ENCODE peak calls at places on chromosomes 3 and 15, in six cellular contexts. J is fibroblast of lung; A is cardiac muscle cell; X is CD8-positive, alpha-beta T cell; T is heart left ventricle; V is IMR-90. R is an unnamed sample.
A peak's percentile ranks its signal among the peaks of the same experiment; 100 is the strongest.

GRCh38 chr3:33722186-33722585 is 4.1 kb upstream of the CLASP2 start:
- DNase-seq in J (no peak), A (no peak), X (no peak), T (no peak), V (peak; percentile 20), R (no peak)

GRCh38 chr15:83846847-83847246 is 192.9 kb downstream of the ADAMTSL3 start:
- DNase-seq in J (peak; percentile 96), A (no peak), X (no peak), T (no peak), V (peak; percentile 94), R (no peak)

GRCh38 chr3:184907941-184908649 is 96.1 kb downstream of the VPS8 start:
- DNase-seq in J (no peak), A (no peak), X (no peak), T (peak; percentile 38), V (no peak), R (no peak)

GRCh38 chr3:24830230-24831152 is 335.8 kb upstream of the THRB start:
- DNase-seq in J (no peak), A (peak; percentile 34), X (no peak), T (no peak), V (no peak), R (no peak)

GRCh38 chr15:40787344-40787841 is 17.6 kb downstream of the C15orf62 start:
- DNase-seq in J (peak; percentile 57), A (no peak), X (no peak), T (no peak), V (peak; percentile 62), R (peak; percentile 82)

GRCh38 chr3:13532661-13533060 is 16.3 kb upstream of the FBLN2 start:
- DNase-seq in J (no peak), A (no peak), X (no peak), T (no peak), V (no peak), R (no peak)

GRCh38 chr3:46477145-46477544 is 12.4 kb upstream of the LTF start:
- DNase-seq in J (no peak), A (no peak), X (no peak), T (no peak), V (no peak), R (peak; percentile 7)

GRCh38 chr3:70989174-70989573 is 594.4 kb downstream of the FOXP1 start:
- DNase-seq in J (peak; percentile 73), A (no peak), X (no peak), T (no peak), V (peak; percentile 75), R (no peak)

GRCh38 chr15:90141646-90142045 is 39.4 kb upstream of the IDH2 start:
- DNase-seq in J (peak; percentile 35), A (no peak), X (no peak), T (no peak), V (peak; percentile 66), R (no peak)

GRCh38 chr3:46705751-46706572 is 4.8 kb downstream of the TMIE start:
- DNase-seq in J (peak; percentile 57), A (no peak), X (no peak), T (no peak), V (peak; percentile 59), R (no peak)

GRCh38 chr3:107431298-107432012 is 54.2 kb downstream of the CCDC54 start:
- DNase-seq in J (peak; percentile 70), A (peak; percentile 69), X (peak; percentile 7), T (peak; percentile 82), V (peak; percentile 50), R (peak; percentile 88)

GRCh38 chr3:34876997-34877396 is 762.3 kb upstream of the ARPP21 start:
- DNase-seq in J (no peak), A (no peak), X (no peak), T (no peak), V (no peak), R (no peak)

GRCh38 chr3:117252208-117252607 is 542.6 kb downstream of the TUSC7 start:
- DNase-seq in J (no peak), A (no peak), X (no peak), T (no peak), V (peak; percentile 1), R (no peak)

GRCh38 chr3:161559177-161559998 is 62.8 kb downstream of the OTOL1 start:
- DNase-seq in J (peak; percentile 63), A (peak; percentile 73), X (no peak), T (no peak), V (peak; percentile 9), R (no peak)

GRCh38 chr3:49283997-49284396 is 7.0 kb upstream of the C3orf62 start:
- DNase-seq in J (no peak), A (no peak), X (no peak), T (no peak), V (no peak), R (no peak)

GRCh38 chr3:129576514-129577345 is 29.7 kb downstream of the PLXND1 start:
- DNase-seq in J (no peak), A (no peak), X (peak; percentile 57), T (peak; percentile 75), V (no peak), R (peak; percentile 63)

GRCh38 chr3:97817965-97818364 is 3.8 kb upstream of the CRYBG3 start:
- DNase-seq in J (no peak), A (no peak), X (no peak), T (no peak), V (no peak), R (no peak)

GRCh38 chr15:36026627-36027026 is 480.7 kb upstream of the DPH6 start:
- DNase-seq in J (no peak), A (no peak), X (no peak), T (no peak), V (no peak), R (no peak)

GRCh38 chr3:13951184-13951583 is 71.3 kb upstream of the WNT7A start:
- DNase-seq in J (no peak), A (no peak), X (no peak), T (no peak), V (no peak), R (no peak)

GRCh38 chr3:187750041-187750512 is 4.8 kb upstream of the BCL6 start:
- DNase-seq in J (peak; percentile 61), A (peak; percentile 74), X (no peak), T (peak; percentile 51), V (peak; percentile 42), R (peak; percentile 75)

GRCh38 chr3:118077332-118077731 is 957.3 kb downstream of the IGSF11 start:
- DNase-seq in J (no peak), A (no peak), X (no peak), T (no peak), V (no peak), R (no peak)

GRCh38 chr3:21889166-21889565 is 138.2 kb upstream of the ZNF385D start:
- DNase-seq in J (no peak), A (no peak), X (no peak), T (no peak), V (no peak), R (no peak)

GRCh38 chr3:16484216-16484615 is 29.3 kb downstream of the RFTN1 start:
- DNase-seq in J (peak; percentile 98), A (no peak), X (no peak), T (no peak), V (peak; percentile 99), R (no peak)

GRCh38 chr3:52682016-52682415 is 3.7 kb downstream of the PBRM1 start:
- DNase-seq in J (peak; percentile 94), A (peak; percentile 27), X (no peak), T (no peak), V (peak; percentile 85), R (no peak)
- TF ChIP-seq CTCF in J (no peak), A (peak; percentile 25), X (no peak), T (no peak), V (peak; percentile 33), R (no peak)

DNA sequence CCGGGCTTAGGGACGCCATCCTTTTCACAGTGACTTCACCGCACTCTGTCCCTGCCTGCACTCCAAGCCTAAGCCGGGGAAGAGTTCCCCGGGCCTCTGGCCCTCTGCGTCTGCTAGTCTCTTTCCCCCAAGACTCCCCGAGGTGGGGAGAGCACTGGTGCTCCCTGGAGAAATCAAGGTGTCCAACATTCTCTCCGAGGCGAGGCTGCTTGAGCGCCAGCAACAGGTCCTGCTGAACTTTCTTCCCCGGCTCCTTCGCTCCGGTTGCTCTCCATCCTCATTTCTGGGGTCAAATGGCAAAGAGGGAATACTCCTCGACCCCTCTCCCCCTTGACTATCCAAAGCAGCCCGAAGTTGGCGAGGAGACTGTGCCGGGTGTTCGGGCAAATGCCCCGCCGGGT is 28.9 kb downstream of the NR2F2 start:
- DNase-seq in J (no peak), A (no peak), X (no peak), T (no peak), V (no peak), R (no peak)
- H3K4me3 ChIP-seq in J (peak overlapping the region; percentile 66), A (no peak overlapping the region), X (no peak overlapping the region), T (no peak overlapping the region), V (no peak overlapping the region), R (no peak overlapping the region)

DNA sequence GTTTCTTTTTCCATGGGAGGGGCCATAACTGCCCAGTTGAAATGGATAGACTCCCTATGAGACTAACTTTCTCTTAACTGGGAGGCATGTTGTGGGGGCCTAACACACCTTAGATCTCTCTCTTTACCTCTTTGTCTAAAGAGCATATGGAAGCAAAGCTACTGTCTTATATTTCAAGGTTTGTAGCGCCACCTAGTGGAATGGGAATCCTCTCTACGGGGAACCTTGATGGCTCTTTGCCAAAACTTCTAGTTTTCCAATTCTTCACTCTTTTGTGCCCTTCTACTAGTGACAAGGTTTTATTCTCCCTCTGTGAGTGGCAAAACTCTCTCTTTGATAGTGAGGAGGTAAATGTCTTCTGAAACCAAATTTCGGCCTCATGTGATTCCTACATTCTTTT is 1030.4 kb upstream of the CADM2 start:
- DNase-seq in J (peak; percentile 27), A (peak; percentile 33), X (no peak), T (no peak), V (no peak), R (no peak)
- TF ChIP-seq CTCF in J (no peak), A (no peak), X (no peak), T (peak; percentile 8), V (no peak), R (no peak)

GRCh38 chr3:152290374-152290773 is 21.6 kb downstream of the MBNL1 start:
- DNase-seq in J (no peak), A (no peak), X (no peak), T (no peak), V (no peak), R (no peak)

GRCh38 chr3:152285509-152285908 is 16.8 kb downstream of the MBNL1 start:
- DNase-seq in J (no peak), A (no peak), X (no peak), T (no peak), V (no peak), R (no peak)

GRCh38 chr3:152284906-152285305 is 16.2 kb downstream of the MBNL1 start:
- DNase-seq in J (no peak), A (no peak), X (no peak), T (no peak), V (no peak), R (no peak)

GRCh38 chr3:152289708-152290107 is 21.0 kb downstream of the MBNL1 start:
- DNase-seq in J (no peak), A (no peak), X (no peak), T (no peak), V (no peak), R (no peak)

DNA sequence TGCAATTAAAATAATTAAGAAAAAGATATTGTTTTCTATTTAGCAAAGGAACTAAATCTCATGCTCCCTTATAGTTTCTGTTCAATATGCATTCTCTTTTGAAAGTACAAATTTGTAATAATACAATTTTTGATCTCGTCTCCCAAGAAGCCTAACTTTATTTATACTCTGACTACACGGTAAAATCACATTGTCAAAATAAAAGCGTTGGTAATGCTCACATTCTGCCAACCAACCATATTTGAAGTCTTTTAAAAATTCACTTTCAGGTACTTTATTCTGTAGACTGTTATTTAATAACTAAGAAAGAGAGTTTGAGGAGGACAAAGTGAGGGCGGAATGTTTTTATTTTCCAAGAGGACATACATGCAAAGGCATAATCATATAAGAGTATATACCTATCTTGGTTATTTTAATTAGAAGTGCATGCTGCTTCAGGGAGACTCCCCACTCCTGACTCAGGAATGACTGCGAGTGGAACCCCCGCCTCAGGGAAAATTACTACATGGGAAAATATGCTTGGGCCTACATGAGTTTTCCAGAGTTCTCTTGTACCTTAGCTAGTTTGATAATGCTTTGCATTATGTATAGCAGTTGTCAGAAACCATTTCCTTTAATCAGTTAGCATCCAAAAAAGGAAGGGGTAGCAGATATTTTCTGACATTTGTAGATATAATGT is 19.3 kb downstream of the MBNL1 start:
- DNase-seq in J (no peak), A (no peak), X (no peak), T (no peak), V (peak; percentile 46), R (no peak)
- H3K4me3 ChIP-seq in J (no peak overlapping the region), A (no peak overlapping the region), X (peak overlapping the region; percentile 14), T (no peak overlapping the region), V (no peak overlapping the region), R (no peak overlapping the region)

R was measured in pancreas.